ENCODE peak calls at places on chromosomes 3 and 15, in nine cellular contexts. G is uterus, N is fibroblast of pulmonary artery, V is mucosa of descending colon, Q is coronary artery, T is AG04450, K is HFF-Myc, S is lower leg skin, O is epithelial cell of esophagus. Z is an unnamed sample.
A peak's percentile ranks its signal among the peaks of the same experiment; 100 is the strongest.

GRCh38 chr3:30625541-30626438 is 19.4 kb downstream of the TGFBR2 start:
- DNase-seq in G (no peak), N (peak; percentile 73), V (no peak), Q (no peak), T (peak; percentile 81), K (no peak), S (no peak), O (peak; percentile 95), Z (peak; percentile 92)

GRCh38 chr3:194223951-194224350 is 88.0 kb downstream of the HES1 start:
- DNase-seq in G (no peak), N (no peak), V (no peak), Q (no peak), T (no peak), K (no peak), S (no peak), O (no peak), Z (no peak)

GRCh38 chr15:55993804-55994539 is 560 bp upstream of the NEDD4 start:
- DNase-seq in G (no peak), N (peak; percentile 61), V (no peak), Q (peak; percentile 77), T (peak; percentile 33), K (no peak), S (no peak), O (peak; percentile 68), Z (peak; percentile 64)

GRCh38 chr3:124489506-124489905 is 240.7 kb upstream of the UMPS start:
- DNase-seq in G (no peak), N (no peak), V (no peak), Q (no peak), T (no peak), K (no peak), S (no peak), O (no peak), Z (no peak)

GRCh38 chr15:29822685-29823459 is 604 bp upstream of the TJP1 start:
- DNase-seq in G (peak; percentile 69), N (peak; percentile 79), V (peak; percentile 80), Q (peak; percentile 94), T (peak; percentile 48), K (no peak), S (peak; percentile 45), O (peak; percentile 85), Z (peak; percentile 84)

GRCh38 chr3:40172560-40172959 is 136.9 kb upstream of the EIF1B start:
- DNase-seq in G (no peak), N (no peak), V (no peak), Q (no peak), T (no peak), K (no peak), S (no peak), O (no peak), Z (no peak)

GRCh38 chr3:46987485-46988401 is 8.3 kb downstream of the NBEAL2 start:
- DNase-seq in G (peak; percentile 41), N (peak; percentile 32), V (peak; percentile 85), Q (no peak), T (no peak), K (no peak), S (no peak), O (peak; percentile 81), Z (no peak)

GRCh38 chr15:29736745-29737023 is 85.6 kb downstream of the TJP1 start:
- DNase-seq in G (no peak), N (peak; percentile 18), V (no peak), Q (no peak), T (no peak), K (no peak), S (no peak), O (peak; percentile 68), Z (peak; percentile 28)

GRCh38 chr3:142086581-142087090 is 62.7 kb downstream of the TFDP2 start:
- DNase-seq in G (no peak), N (no peak), V (no peak), Q (no peak), T (no peak), K (no peak), S (no peak), O (no peak), Z (no peak)

GRCh38 chr15:78681306-78682012 is 40.4 kb upstream of the CHRNB4 start:
- DNase-seq in G (no peak), N (no peak), V (no peak), Q (peak; percentile 26), T (no peak), K (no peak), S (no peak), O (no peak), Z (no peak)
- TF ChIP-seq CTCF in G (no peak), N (no peak), V (no peak), Q (no peak), T (no peak), K (no peak), S (no peak), O (no peak), Z (no peak)

DNA sequence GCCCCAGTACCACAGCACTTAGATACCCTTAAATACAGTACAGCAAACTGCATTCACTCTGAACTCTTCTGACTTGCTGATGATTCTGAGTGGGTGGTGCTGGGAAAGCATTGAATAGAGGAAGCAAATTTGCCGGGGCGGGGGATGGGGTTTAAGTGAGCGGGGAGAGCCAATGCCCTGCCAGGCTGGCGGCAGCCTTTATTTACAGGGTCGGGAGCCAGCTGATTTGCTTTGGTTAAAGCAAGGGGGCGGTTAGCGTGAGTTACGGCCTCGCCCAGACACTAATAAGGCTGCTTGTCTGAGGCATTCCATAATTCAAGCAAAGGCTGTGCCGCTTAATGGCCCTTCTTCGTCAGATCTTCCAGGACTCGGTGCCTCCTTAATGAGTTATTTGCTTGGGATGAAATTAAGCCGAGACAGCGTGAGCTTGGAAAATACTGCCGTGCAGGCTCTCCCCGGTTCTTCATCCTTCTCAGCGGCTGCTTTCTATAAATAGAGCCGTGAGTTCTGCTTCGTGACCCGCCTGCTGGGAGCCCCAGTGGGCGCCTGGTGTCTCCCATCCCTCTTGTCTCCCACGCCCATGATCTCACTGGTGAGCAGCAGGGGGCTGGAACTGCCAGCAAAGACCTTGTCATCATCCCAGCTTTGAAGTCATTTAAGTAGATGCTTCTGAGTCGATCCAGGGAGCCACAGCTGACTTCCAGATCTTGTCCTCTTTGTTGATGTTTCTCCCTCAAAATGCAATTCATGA is 25.8 kb downstream of the SPSB4 start:
- DNase-seq in G (peak; percentile 64), N (peak; percentile 23), V (peak; percentile 42), Q (no peak), T (no peak), K (no peak), S (peak; percentile 51), O (no peak), Z (peak; percentile 74)
- H3K4me3 ChIP-seq in G (peak overlapping the region; percentile 7), N (peak overlapping the region; percentile 12), V (no peak overlapping the region), Q (peak overlapping the region; percentile 71), T (peak overlapping the region; percentile 11), K (no peak overlapping the region), S (no peak overlapping the region), O (no peak overlapping the region), Z (peak overlapping the region; percentile 50)

GRCh38 chr3:127824151-127824825 is 2.0 kb upstream of the MGLL start:
- DNase-seq in G (no peak), N (no peak), V (no peak), Q (no peak), T (no peak), K (no peak), S (no peak), O (no peak), Z (no peak)

GRCh38 chr3:127822166-127822835 is at the start of gene MGLL:
- DNase-seq in G (peak; percentile 39), N (peak; percentile 32), V (peak; percentile 77), Q (no peak), T (no peak), K (no peak), S (no peak), O (peak; percentile 72), Z (peak; percentile 41)

GRCh38 chr3:127820871-127821853 is 1.2 kb downstream of the MGLL start:
- DNase-seq in G (no peak), N (no peak), V (peak; percentile 78), Q (no peak), T (no peak), K (peak; percentile 61), S (no peak), O (no peak), Z (peak; percentile 26)

GRCh38 chr3:127823590-127823857 is 1.2 kb upstream of the MGLL start:
- DNase-seq in G (no peak), N (no peak), V (no peak), Q (no peak), T (no peak), K (no peak), S (no peak), O (no peak), Z (no peak)

GRCh38 chr3:127822836-127823589 is 698 bp upstream of the MGLL start:
- DNase-seq in G (peak; percentile 43), N (no peak), V (peak; percentile 86), Q (peak; percentile 84), T (no peak), K (no peak), S (no peak), O (no peak), Z (no peak)
- TF ChIP-seq CTCF in G (peak; percentile 65), N (no peak), V (no peak), Q (no peak), T (no peak), K (no peak), S (no peak), O (no peak), Z (peak; percentile 15)

GRCh38 chr3:51386852-51387229 is 1.8 kb downstream of the MANF start:
- DNase-seq in G (no peak), N (no peak), V (peak; percentile 31), Q (peak; percentile 53), T (no peak), K (no peak), S (peak; percentile 11), O (no peak), Z (no peak)
- H3K4me3 ChIP-seq in G (no peak overlapping the region), N (peak overlapping the region; percentile 83), V (no peak overlapping the region), Q (peak overlapping the region; percentile 87), T (peak overlapping the region; percentile 84), K (peak overlapping the region; percentile 97), S (no peak overlapping the region), O (peak overlapping the region; percentile 81), Z (no peak overlapping the region)

GRCh38 chr15:31230630-31231485 is 95.8 kb upstream of the KLF13 start:
- DNase-seq in G (no peak), N (no peak), V (peak; percentile 24), Q (no peak), T (no peak), K (no peak), S (no peak), O (peak; percentile 6), Z (no peak)
- TF ChIP-seq CTCF in G (no peak), N (no peak), V (no peak), Q (no peak), T (no peak), K (no peak), S (no peak), O (no peak), Z (no peak)

GRCh38 chr15:39581501-39582285 is 814 bp downstream of the THBS1 start:
- DNase-seq in G (peak; percentile 64), N (peak; percentile 71), V (peak; percentile 86), Q (peak; percentile 88), T (no peak), K (peak; percentile 38), S (peak; percentile 43), O (peak; percentile 69), Z (peak; percentile 55)
- H3K4me3 ChIP-seq in G (peak overlapping the region; percentile 90), N (peak overlapping the region; percentile 91), V (peak overlapping the region; percentile 64), Q (peak overlapping the region; percentile 86), T (peak overlapping the region; percentile 99), K (peak overlapping the region; percentile 81), S (peak overlapping the region; percentile 56), O (peak overlapping the region; percentile 55), Z (peak overlapping the region; percentile 73)

Z was measured in choroid plexus epithelial cell.